ENCODE peak calls at places on chromosomes 16 and 17, in seven cellular contexts. One of them, this sample, is unnamed.

GRCh38 chr17:50316016-50316587 is 29.8 kb upstream of the XYLT2 start:
- DNase-seq in Peyer's patch: no peak
- DNase-seq in activated naive CD4-positive, alpha-beta T cell treated with anti-CD3 and anti-CD28 coated beads, Interleukin-2, amount 10 ng/mL, durations not matched to agents 7 days and 5 days: no peak
- DNase-seq in left ventricle myocardium inferior: no peak
- DNase-seq in anterior cingulate cortex: no peak
- DNase-seq in activated CD8-positive, alpha-beta T cell treated with anti-CD3 and anti-CD28 coated beads, Interleukin-2, amount 10 ng/mL, durations not matched to agents 7 days and 5 days: no peak
- DNase-seq in AG09319: no peak
- DNase-seq in this sample: no peak

GRCh38 chr17:67481808-67482207 is 104.7 kb downstream of the PITPNC1 start:
- DNase-seq in Peyer's patch: no peak
- DNase-seq in activated naive CD4-positive, alpha-beta T cell treated with anti-CD3 and anti-CD28 coated beads, Interleukin-2, amount 10 ng/mL, durations not matched to agents 7 days and 5 days: no peak
- DNase-seq in left ventricle myocardium inferior: no peak
- DNase-seq in anterior cingulate cortex: no peak
- DNase-seq in activated CD8-positive, alpha-beta T cell treated with anti-CD3 and anti-CD28 coated beads, Interleukin-2, amount 10 ng/mL, durations not matched to agents 7 days and 5 days: no peak
- DNase-seq in AG09319: peak; percentile 70
- DNase-seq in this sample: no peak

GRCh38 chr17:28467456-28468025 is 5.9 kb upstream of the SLC13A2 start:
- DNase-seq in Peyer's patch: no peak
- DNase-seq in activated naive CD4-positive, alpha-beta T cell treated with anti-CD3 and anti-CD28 coated beads, Interleukin-2, amount 10 ng/mL, durations not matched to agents 7 days and 5 days: no peak
- DNase-seq in left ventricle myocardium inferior: no peak
- DNase-seq in anterior cingulate cortex: no peak
- DNase-seq in activated CD8-positive, alpha-beta T cell treated with anti-CD3 and anti-CD28 coated beads, Interleukin-2, amount 10 ng/mL, durations not matched to agents 7 days and 5 days: no peak
- DNase-seq in AG09319: peak; percentile 24
- DNase-seq in this sample: no peak

GRCh38 chr17:56867948-56868376 is 34.0 kb downstream of the DGKE start:
- DNase-seq in Peyer's patch: no peak
- DNase-seq in activated naive CD4-positive, alpha-beta T cell treated with anti-CD3 and anti-CD28 coated beads, Interleukin-2, amount 10 ng/mL, durations not matched to agents 7 days and 5 days: no peak
- DNase-seq in left ventricle myocardium inferior: no peak
- DNase-seq in anterior cingulate cortex: no peak
- DNase-seq in activated CD8-positive, alpha-beta T cell treated with anti-CD3 and anti-CD28 coated beads, Interleukin-2, amount 10 ng/mL, durations not matched to agents 7 days and 5 days: no peak
- DNase-seq in AG09319: no peak
- DNase-seq in this sample: no peak

GRCh38 chr17:66964083-66964771 is at the start of gene CACNG4:
- DNase-seq in Peyer's patch: no peak
- DNase-seq in activated naive CD4-positive, alpha-beta T cell treated with anti-CD3 and anti-CD28 coated beads, Interleukin-2, amount 10 ng/mL, durations not matched to agents 7 days and 5 days: no peak
- DNase-seq in left ventricle myocardium inferior: no peak
- DNase-seq in anterior cingulate cortex: no peak
- DNase-seq in activated CD8-positive, alpha-beta T cell treated with anti-CD3 and anti-CD28 coated beads, Interleukin-2, amount 10 ng/mL, durations not matched to agents 7 days and 5 days: no peak
- DNase-seq in AG09319: no peak
- DNase-seq in this sample: no peak

GRCh38 chr16:2846511-2847310 is 11.3 kb downstream of the PRSS22 start:
- DNase-seq in Peyer's patch: no peak
- DNase-seq in activated naive CD4-positive, alpha-beta T cell treated with anti-CD3 and anti-CD28 coated beads, Interleukin-2, amount 10 ng/mL, durations not matched to agents 7 days and 5 days: no peak
- DNase-seq in left ventricle myocardium inferior: no peak
- DNase-seq in anterior cingulate cortex: no peak
- DNase-seq in activated CD8-positive, alpha-beta T cell treated with anti-CD3 and anti-CD28 coated beads, Interleukin-2, amount 10 ng/mL, durations not matched to agents 7 days and 5 days: no peak
- DNase-seq in AG09319: no peak
- DNase-seq in this sample: no peak

GRCh38 chr17:57424777-57425188 is 168.5 kb downstream of the MSI2 start:
- DNase-seq in Peyer's patch: no peak
- DNase-seq in activated naive CD4-positive, alpha-beta T cell treated with anti-CD3 and anti-CD28 coated beads, Interleukin-2, amount 10 ng/mL, durations not matched to agents 7 days and 5 days: no peak
- DNase-seq in left ventricle myocardium inferior: no peak
- DNase-seq in anterior cingulate cortex: no peak
- DNase-seq in activated CD8-positive, alpha-beta T cell treated with anti-CD3 and anti-CD28 coated beads, Interleukin-2, amount 10 ng/mL, durations not matched to agents 7 days and 5 days: no peak
- DNase-seq in AG09319: no peak
- DNase-seq in this sample: no peak

GRCh38 chr17:81553616-81554181 is 1.5 kb upstream of the FAAP100 start:
- DNase-seq in Peyer's patch: no peak
- DNase-seq in activated naive CD4-positive, alpha-beta T cell treated with anti-CD3 and anti-CD28 coated beads, Interleukin-2, amount 10 ng/mL, durations not matched to agents 7 days and 5 days: peak; percentile 29
- DNase-seq in left ventricle myocardium inferior: no peak
- DNase-seq in anterior cingulate cortex: no peak
- DNase-seq in activated CD8-positive, alpha-beta T cell treated with anti-CD3 and anti-CD28 coated beads, Interleukin-2, amount 10 ng/mL, durations not matched to agents 7 days and 5 days: no peak
- DNase-seq in AG09319: no peak
- DNase-seq in this sample: peak; percentile 62

GRCh38 chr17:15742921-15743320 is 10.8 kb downstream of the TBC1D26 start:
- DNase-seq in Peyer's patch: no peak
- DNase-seq in activated naive CD4-positive, alpha-beta T cell treated with anti-CD3 and anti-CD28 coated beads, Interleukin-2, amount 10 ng/mL, durations not matched to agents 7 days and 5 days: no peak
- DNase-seq in left ventricle myocardium inferior: no peak
- DNase-seq in anterior cingulate cortex: no peak
- DNase-seq in activated CD8-positive, alpha-beta T cell treated with anti-CD3 and anti-CD28 coated beads, Interleukin-2, amount 10 ng/mL, durations not matched to agents 7 days and 5 days: no peak
- DNase-seq in AG09319: no peak
- DNase-seq in this sample: no peak

GRCh38 chr16:177394-177822 is 928 bp downstream of the HBA1 start:
- DNase-seq in Peyer's patch: no peak
- DNase-seq in activated naive CD4-positive, alpha-beta T cell treated with anti-CD3 and anti-CD28 coated beads, Interleukin-2, amount 10 ng/mL, durations not matched to agents 7 days and 5 days: no peak
- DNase-seq in left ventricle myocardium inferior: peak; percentile 29
- DNase-seq in anterior cingulate cortex: no peak
- DNase-seq in activated CD8-positive, alpha-beta T cell treated with anti-CD3 and anti-CD28 coated beads, Interleukin-2, amount 10 ng/mL, durations not matched to agents 7 days and 5 days: no peak
- DNase-seq in AG09319: no peak
- DNase-seq in this sample: no peak